ENCODE peak calls at places on chromosomes 7 and 10, in four cellular contexts. U, W, D and F are unnamed samples.

GRCh38 chr10:131021246-131021895 is 290.1 kb downstream of the TCERG1L start:
- DNase-seq in U (no peak), W (no peak), D (no peak), F (no peak)

GRCh38 chr10:30062090-30062489 is 2.7 kb upstream of the JCAD start:
- DNase-seq in U (no peak), W (peak), D (no peak), F (no peak)

GRCh38 chr7:16174253-16174652 is 247.1 kb downstream of the CRPPA start:
- DNase-seq in U (no peak), W (no peak), D (no peak), F (no peak)

GRCh38 chr10:9668411-9668810 is 1349.3 kb upstream of the CELF2 start:
- DNase-seq in U (no peak), W (no peak), D (no peak), F (no peak)

GRCh38 chr10:123143162-123143824 is 4.6 kb upstream of the HMX2 start:
- DNase-seq in U (no peak), W (no peak), D (no peak), F (no peak)

GRCh38 chr10:69757553-69758309 is 44.0 kb upstream of the COL13A1 start:
- DNase-seq in U (no peak), W (peak), D (no peak), F (no peak)

GRCh38 chr10:104734408-104734807 is 93.3 kb downstream of the SORCS3 start:
- DNase-seq in U (no peak), W (no peak), D (no peak), F (no peak)

GRCh38 chr10:122490268-122490667 is 28.9 kb downstream of the HTRA1 start:
- DNase-seq in U (no peak), W (peak), D (no peak), F (no peak)

GRCh38 chr7:2792856-2793487 is 51.1 kb downstream of the GNA12 start:
- DNase-seq in U (no peak), W (no peak), D (no peak), F (no peak)

GRCh38 chr10:11823989-11824346 is 812 bp downstream of the PROSER2 start:
- DNase-seq in U (no peak), W (peak), D (no peak), F (no peak)

GRCh38 chr10:112177247-112177646 is 6.3 kb downstream of the GPAM start:
- DNase-seq in U (no peak), W (no peak), D (no peak), F (no peak)

GRCh38 chr7:12540850-12541249 is 29.7 kb upstream of the SCIN start:
- DNase-seq in U (no peak), W (no peak), D (no peak), F (no peak)

GRCh38 chr7:25893436-25893835 is 258.6 kb upstream of the NFE2L3 start:
- DNase-seq in U (no peak), W (no peak), D (no peak), F (no peak)
- H3K4me3 ChIP-seq in U (no peak), W (no peak), D (no peak), F (no peak)

DNA sequence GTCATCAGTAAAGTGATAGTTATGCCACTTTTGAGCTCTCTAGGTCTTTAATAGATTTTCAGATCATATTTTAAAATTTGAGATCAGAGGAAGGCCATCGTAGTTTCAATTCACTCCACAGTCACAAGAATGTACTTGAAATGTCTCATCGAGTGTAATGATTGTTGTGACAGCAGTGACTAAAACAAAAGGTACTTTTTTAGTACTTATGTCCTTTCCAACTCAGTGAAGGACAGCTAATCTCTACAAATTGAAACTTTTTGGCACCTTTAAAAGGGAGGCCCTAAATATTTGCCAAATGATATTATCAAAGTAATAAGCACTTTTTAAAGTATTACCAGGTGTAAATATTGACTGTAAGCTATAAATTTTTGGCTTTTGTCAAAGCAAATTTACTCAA is 702.9 kb upstream of the GRM3 start:
- DNase-seq in U (no peak), W (no peak), D (no peak), F (no peak)
- TF ChIP-seq CTCF in U (no peak), W (no peak), D (no peak), F (no peak)

GRCh38 chr7:158123214-158123613 is 464.4 kb downstream of the PTPRN2 start:
- DNase-seq in U (no peak), W (no peak), D (no peak), F (no peak)
- H3K4me3 ChIP-seq in U (no peak), W (no peak), D (no peak), F (no peak)

DNA sequence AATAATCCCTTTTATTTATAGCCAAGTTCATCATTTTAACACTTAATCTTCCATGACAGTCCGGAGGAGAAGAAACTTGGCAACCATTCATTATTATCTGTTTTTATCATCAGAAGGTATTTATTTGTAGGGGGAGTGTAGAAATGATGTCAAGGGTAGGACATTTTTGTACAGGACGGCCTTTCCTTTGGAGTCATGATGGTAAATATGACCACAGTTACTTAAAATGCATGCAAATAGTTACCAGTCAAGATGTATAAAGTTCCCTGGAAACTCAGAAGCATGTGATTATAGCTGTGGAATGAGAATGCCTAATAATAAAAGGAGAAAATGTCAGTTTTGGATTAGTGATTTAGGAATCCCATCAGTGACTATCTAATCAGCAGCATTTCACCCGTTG is 183.1 kb upstream of the PRPS1L1 start:
- DNase-seq in U (no peak), W (peak), D (no peak), F (no peak)
- TF ChIP-seq CTCF in U (no peak), W (no peak), D (no peak), F (no peak)

GRCh38 chr7:20374391-20374790 is 43.7 kb downstream of the ITGB8 start:
- DNase-seq in U (no peak), W (no peak), D (no peak), F (no peak)
- H3K4me3 ChIP-seq in U (no peak), W (no peak), D (no peak), F (no peak)

DNA sequence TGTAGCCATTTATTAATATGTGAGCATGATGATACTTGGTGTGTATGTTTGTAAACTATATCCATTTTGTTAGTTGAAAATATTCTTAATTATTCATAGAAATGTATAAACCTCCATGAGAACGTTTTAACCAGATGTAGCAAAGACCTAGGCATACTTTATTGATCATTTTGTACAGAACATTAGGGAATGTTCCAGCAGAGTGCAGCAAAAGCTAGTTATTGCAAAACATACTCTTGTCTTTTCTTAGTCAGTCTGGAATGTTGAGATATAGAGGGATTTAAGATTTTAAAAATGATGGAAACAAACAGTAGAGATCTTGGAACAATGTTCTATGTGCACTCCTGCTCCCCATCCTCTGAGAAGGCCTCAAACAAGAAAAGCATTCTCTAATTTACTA is 292.0 kb downstream of the BBS9 start:
- DNase-seq in U (no peak), W (peak), D (no peak), F (no peak)
- TF ChIP-seq CTCF in U (no peak), W (peak), D (no peak), F (no peak)

DNA sequence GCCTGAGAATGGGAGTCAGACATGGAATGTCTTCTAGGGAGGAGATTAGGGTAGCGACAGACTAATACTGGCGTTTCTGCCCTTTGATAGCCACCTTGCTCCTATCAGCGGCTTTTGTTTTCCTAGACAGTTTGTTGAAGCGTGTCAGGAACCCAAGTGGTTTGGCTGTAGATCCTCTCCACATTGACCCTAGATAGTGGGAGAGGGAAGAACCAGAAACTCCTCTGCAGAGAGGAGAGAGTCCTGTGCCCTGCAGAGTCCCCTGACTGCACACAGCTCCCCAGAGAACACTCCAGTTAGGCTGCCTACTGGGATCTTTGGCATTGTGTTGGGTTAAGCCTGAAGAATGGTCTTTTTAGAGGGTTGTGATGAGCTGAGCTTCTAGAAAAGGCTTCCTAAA is 2.4 kb downstream of the MEPCE start:
- DNase-seq in U (no peak), W (no peak), D (no peak), F (no peak)
- H3K4me3 ChIP-seq in U (no peak), W (no peak), D (peak), F (no peak)

GRCh38 chr10:66215005-66215404 is 710.8 kb upstream of the LRRTM3 start:
- DNase-seq in U (no peak), W (no peak), D (no peak), F (no peak)
- TF ChIP-seq CTCF in U (no peak), W (no peak), D (peak), F (no peak)

GRCh38 chr10:88066876-88067275 is 203.5 kb downstream of the PTEN start:
- DNase-seq in U (no peak), W (no peak), D (no peak), F (no peak)
- H3K4me3 ChIP-seq in U (no peak), W (no peak), D (no peak), F (no peak)

DNA sequence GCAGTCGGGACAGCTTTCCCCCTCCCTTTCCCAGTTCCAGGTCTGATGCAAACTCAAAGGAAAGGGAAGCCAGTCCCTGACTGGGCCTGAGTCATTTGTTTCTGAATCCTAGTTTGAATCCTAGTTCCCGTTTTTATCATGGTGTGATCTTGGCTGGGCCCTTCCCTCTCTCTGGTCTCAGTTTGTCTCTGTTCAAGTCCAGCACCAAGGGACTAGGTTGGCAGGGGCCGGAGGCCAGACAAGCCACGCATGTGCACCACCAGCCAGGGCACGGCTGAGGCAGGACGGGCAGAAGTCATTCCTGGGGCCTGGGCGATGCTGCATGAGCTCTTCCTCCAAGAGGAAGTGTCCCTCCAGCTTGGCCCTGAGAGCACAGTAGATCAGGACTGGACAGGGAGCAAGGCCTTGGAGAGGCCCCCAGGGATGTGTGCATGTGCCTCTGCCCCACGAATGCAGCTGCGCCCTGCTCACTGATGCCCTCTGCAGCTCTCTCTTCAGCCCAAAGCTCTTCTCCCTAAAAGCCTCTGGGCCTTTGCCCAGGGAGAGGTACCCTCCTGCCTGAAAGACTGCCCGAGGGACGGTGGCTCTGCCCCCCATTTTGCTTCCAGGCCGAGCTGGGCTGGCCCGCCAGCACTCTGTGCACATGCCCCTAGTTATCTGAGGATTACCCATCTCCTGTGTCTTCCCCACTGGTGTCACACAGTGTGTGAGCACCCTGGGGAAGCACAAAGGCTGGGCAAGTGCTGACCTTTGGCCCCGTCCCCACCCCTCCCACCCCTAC is 86.7 kb downstream of the ZMIZ1 start:
- DNase-seq in U (no peak), W (peak), D (no peak), F (no peak)
- TF ChIP-seq CTCF in U (peak), W (peak), D (peak), F (no peak)